ENCODE peak calls at places on chromosomes 3 and 15, in five cellular contexts. P is left cardiac atrium, A is LNCaP clone FGC, E is GF-D8, T is Ammon's horn. R is an unnamed sample.

GRCh38 chr15:31342781-31343626 is 16.4 kb downstream of the KLF13 start:
- DNase-seq in P (no peak), A (no peak), E (no peak), T (no peak), R (no peak)

GRCh38 chr3:190444576-190445145 is 5.0 kb downstream of the TMEM207 start:
- DNase-seq in P (no peak), A (no peak), E (no peak), T (no peak), R (no peak)

GRCh38 chr3:138016065-138016464 is 6.1 kb downstream of the CLDN18 start:
- DNase-seq in P (no peak), A (no peak), E (no peak), T (no peak), R (no peak)

GRCh38 chr3:59559721-59560514 is 510.1 kb upstream of the CFAP20DC start:
- DNase-seq in P (no peak), A (no peak), E (no peak), T (peak), R (peak)

GRCh38 chr3:10926831-10927521 is 65.6 kb upstream of the SLC6A1 start:
- DNase-seq in P (peak), A (no peak), E (no peak), T (no peak), R (peak)

GRCh38 chr3:13507791-13508339 is 27.8 kb downstream of the HDAC11 start:
- DNase-seq in P (no peak), A (no peak), E (no peak), T (peak), R (peak)

GRCh38 chr3:29275309-29275708 is 5.6 kb upstream of the RBMS3 start:
- DNase-seq in P (no peak), A (no peak), E (no peak), T (no peak), R (no peak)

GRCh38 chr15:92510163-92510882 is 116.6 kb downstream of the ST8SIA2 start:
- DNase-seq in P (no peak), A (no peak), E (no peak), T (no peak), R (peak)

GRCh38 chr3:123605789-123606234 is 21.0 kb upstream of the HACD2 start:
- DNase-seq in P (no peak), A (no peak), E (no peak), T (no peak), R (peak)

GRCh38 chr3:23161896-23162570 is 41.1 kb upstream of the UBE2E2 start:
- DNase-seq in P (no peak), A (no peak), E (no peak), T (no peak), R (no peak)